ENCODE peak calls at places on chromosomes 5 and 9, in seven cellular contexts. D is K562, O is spleen, P is stomach, V is HCT116, N is transverse colon, A is GM12891. L is an unnamed sample.

GRCh38 chr9:133703571-133704399 is 34.4 kb downstream of the SARDH start:
- DNase-seq in D (no peak), O (peak; percentile 67), P (no peak), V (no peak), N (no peak), A (no peak), L (no peak)

GRCh38 chr9:130196643-130197042 is 24.4 kb downstream of the NCS1 start:
- DNase-seq in D (peak; percentile 55), O (no peak), P (peak; percentile 38), V (no peak), N (no peak), A (no peak), L (no peak)

GRCh38 chr9:98231770-98232478 is 23.5 kb downstream of the TBC1D2 start:
- DNase-seq in D (no peak), O (no peak), P (no peak), V (no peak), N (no peak), A (no peak), L (no peak)

GRCh38 chr5:53448851-53449250 is 31.6 kb upstream of the FST start:
- DNase-seq in D (no peak), O (no peak), P (no peak), V (no peak), N (no peak), A (no peak), L (no peak)

GRCh38 chr9:4738866-4739586 is 2.0 kb downstream of the AK3 start:
- DNase-seq in D (no peak), O (no peak), P (no peak), V (no peak), N (no peak), A (no peak), L (no peak)

GRCh38 chr5:151770383-151771258 is 1.1 kb upstream of the G3BP1 start:
- DNase-seq in D (peak; percentile 67), O (peak; percentile 95), P (peak; percentile 59), V (no peak), N (peak; percentile 65), A (peak; percentile 59), L (no peak)

GRCh38 chr9:22117511-22118388 is 108.6 kb upstream of the CDKN2B start:
- DNase-seq in D (no peak), O (no peak), P (no peak), V (no peak), N (peak; percentile 64), A (no peak), L (no peak)

GRCh38 chr9:94014845-94015244 is 59.7 kb upstream of the BARX1 start:
- DNase-seq in D (no peak), O (no peak), P (no peak), V (no peak), N (no peak), A (no peak), L (no peak)

GRCh38 chr5:137279631-137280236 is 219.4 kb downstream of the SPOCK1 start:
- DNase-seq in D (no peak), O (no peak), P (no peak), V (no peak), N (no peak), A (no peak), L (no peak)

GRCh38 chr5:56896761-56897160 is 12.6 kb upstream of the SETD9 start:
- DNase-seq in D (no peak), O (no peak), P (no peak), V (no peak), N (no peak), A (no peak), L (no peak)

GRCh38 chr9:76571288-76572204 is 112.6 kb downstream of the GCNT1 start:
- DNase-seq in D (no peak), O (peak; percentile 78), P (no peak), V (no peak), N (peak; percentile 27), A (no peak), L (no peak)

GRCh38 chr9:72476617-72477375 is 44.6 kb upstream of the TMC1 start:
- DNase-seq in D (peak; percentile 34), O (no peak), P (peak; percentile 34), V (peak; percentile 98), N (peak; percentile 40), A (no peak), L (no peak)

GRCh38 chr5:151094054-151094858 is 13.4 kb upstream of the TNIP1 start:
- DNase-seq in D (no peak), O (peak; percentile 88), P (peak; percentile 48), V (no peak), N (peak; percentile 73), A (no peak), L (no peak)

GRCh38 chr5:169609716-169610115 is 26.1 kb downstream of the SPDL1 start:
- DNase-seq in D (no peak), O (no peak), P (no peak), V (no peak), N (no peak), A (no peak), L (no peak)

GRCh38 chr5:66828551-66829421 is 232.6 kb downstream of the MAST4 start:
- DNase-seq in D (no peak), O (peak; percentile 89), P (peak; percentile 64), V (no peak), N (peak; percentile 65), A (no peak), L (no peak)

GRCh38 chr9:25964239-25964638 is 286.0 kb upstream of the TUSC1 start:
- DNase-seq in D (no peak), O (no peak), P (no peak), V (peak; percentile 1), N (no peak), A (no peak), L (peak; percentile 18)

GRCh38 chr5:57735754-57736153 is 253.1 kb upstream of the ACTBL2 start:
- DNase-seq in D (no peak), O (no peak), P (no peak), V (peak; percentile 48), N (no peak), A (no peak), L (no peak)

GRCh38 chr5:158414780-158415179 is 555.8 kb upstream of the CLINT1 start:
- DNase-seq in D (no peak), O (no peak), P (no peak), V (no peak), N (no peak), A (no peak), L (no peak)

GRCh38 chr5:161804263-161804662 is 43.7 kb upstream of the GABRA1 start:
- DNase-seq in D (no peak), O (no peak), P (no peak), V (no peak), N (no peak), A (no peak), L (no peak)

GRCh38 chr9:110077926-110078325 is 130.0 kb downstream of the C9orf152 start:
- DNase-seq in D (no peak), O (no peak), P (no peak), V (no peak), N (no peak), A (no peak), L (no peak)

GRCh38 chr5:128491291-128491690 is 46.8 kb downstream of the FBN2 start:
- DNase-seq in D (no peak), O (no peak), P (no peak), V (no peak), N (no peak), A (no peak), L (no peak)

GRCh38 chr9:121281614-121282291 is 13.8 kb downstream of the GSN start:
- DNase-seq in D (peak; percentile 68), O (peak; percentile 86), P (peak; percentile 93), V (peak; percentile 94), N (peak; percentile 94), A (no peak), L (no peak)

GRCh38 chr9:114061292-114061691 is 16.8 kb downstream of the AMBP start:
- DNase-seq in D (no peak), O (peak; percentile 44), P (no peak), V (no peak), N (no peak), A (no peak), L (no peak)

DNA sequence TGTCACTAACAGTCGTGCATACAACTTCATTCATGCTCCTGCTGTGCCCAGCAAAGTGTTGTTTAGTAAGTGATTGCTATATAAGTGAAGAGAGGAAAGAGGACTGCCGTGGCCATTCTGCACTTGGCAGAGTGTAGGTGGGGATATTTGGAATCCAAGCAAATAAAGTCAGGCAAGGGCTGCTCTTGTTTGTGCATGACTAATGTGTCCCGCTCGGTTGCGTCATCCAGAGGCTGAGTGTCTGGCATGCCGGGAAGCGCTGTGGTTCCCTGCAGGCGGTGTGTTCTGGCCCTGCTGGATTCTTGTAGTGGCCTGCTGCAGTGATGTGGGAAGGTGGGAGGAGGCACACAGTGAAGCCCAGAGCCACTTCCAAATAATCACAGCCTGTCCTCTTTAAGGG is 136.9 kb upstream of the ANKH start:
- DNase-seq in D (no peak), O (no peak), P (peak; percentile 90), V (peak; percentile 85), N (peak; percentile 87), A (no peak), L (peak; percentile 20)
- TF ChIP-seq POLR2AphosphoS5 in D (no peak), O (no peak), P (peak; percentile 95), V (peak; percentile 63), N (peak; percentile 73), A (no peak), L (no peak)

DNA sequence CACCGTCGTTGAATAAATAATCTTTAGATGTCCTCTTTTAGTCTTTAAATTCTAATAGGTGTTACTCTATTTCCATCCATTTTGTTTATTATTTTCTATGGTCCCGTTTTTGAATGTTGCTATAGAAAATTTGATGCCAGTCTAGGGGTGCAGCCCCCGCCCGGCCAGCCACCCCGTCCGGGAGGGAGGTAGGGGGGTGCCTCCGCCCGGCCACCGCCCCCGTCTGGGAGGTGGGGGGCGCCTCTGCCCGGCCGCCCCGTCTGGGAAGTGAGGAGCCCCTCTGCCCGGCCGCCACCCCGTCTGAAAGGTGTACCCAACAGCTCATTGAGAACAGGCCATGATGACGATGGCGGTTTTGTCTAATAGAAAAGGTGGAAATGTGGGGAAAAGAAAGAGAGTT is 2372.2 kb upstream of the WWC1 start:
- DNase-seq in D (no peak), O (no peak), P (no peak), V (no peak), N (no peak), A (no peak), L (no peak)
- TF ChIP-seq POLR2AphosphoS5 in D (no peak), O (no peak), P (no peak), V (no peak), N (no peak), A (no peak), L (no peak)

GRCh38 chr5:102625940-102626339 is 127.1 kb upstream of the SLCO6A1 start:
- DNase-seq in D (no peak), O (no peak), P (no peak), V (no peak), N (no peak), A (no peak), L (no peak)
- TF ChIP-seq POLR2AphosphoS5 in D (no peak), O (no peak), P (no peak), V (no peak), N (no peak), A (no peak), L (no peak)

GRCh38 chr9:127580879-127581278 is 31.2 kb upstream of the STXBP1 start:
- DNase-seq in D (no peak), O (no peak), P (no peak), V (no peak), N (no peak), A (no peak), L (no peak)

GRCh38 chr9:127586096-127586495 is 26.0 kb upstream of the STXBP1 start:
- DNase-seq in D (no peak), O (no peak), P (no peak), V (no peak), N (no peak), A (no peak), L (no peak)

GRCh38 chr9:127586537-127586936 is 25.5 kb upstream of the STXBP1 start:
- DNase-seq in D (peak; percentile 77), O (peak; percentile 80), P (peak; percentile 87), V (no peak), N (peak; percentile 85), A (peak; percentile 61), L (no peak)

GRCh38 chr9:127585161-127585750 is 26.8 kb upstream of the STXBP1 start:
- DNase-seq in D (no peak), O (no peak), P (no peak), V (no peak), N (no peak), A (no peak), L (no peak)

GRCh38 chr9:127583605-127584053 is 28.4 kb upstream of the STXBP1 start:
- DNase-seq in D (no peak), O (no peak), P (no peak), V (no peak), N (no peak), A (no peak), L (no peak)
- TF ChIP-seq POLR2AphosphoS5 in D (no peak), O (no peak), P (no peak), V (no peak), N (no peak), A (no peak), L (no peak)